ENCODE peak calls at places on chromosomes 11 and 22, in four cellular contexts. One of them, this sample, is unnamed.

GRCh38 chr11:64920124-64920523 is 3.1 kb upstream of the ATG2A start:
- DNase-seq in activated B cell treated with CpG ODN at 0.5 μM for 24 hours: no peak
- DNase-seq in NCI-H1092: no peak
- DNase-seq in activated CD4-positive, alpha-beta T cell treated with anti-CD3 and anti-CD28 coated beads, Interleukin-2, amount 50 U/mL, for 48 hours: no peak
- DNase-seq in this sample: no peak

GRCh38 chr22:47497666-47498065 is 735.2 kb downstream of the TBC1D22A start:
- DNase-seq in activated B cell treated with CpG ODN at 0.5 μM for 24 hours: no peak
- DNase-seq in NCI-H1092: no peak
- DNase-seq in activated CD4-positive, alpha-beta T cell treated with anti-CD3 and anti-CD28 coated beads, Interleukin-2, amount 50 U/mL, for 48 hours: no peak
- DNase-seq in this sample: no peak

GRCh38 chr11:17722000-17722643 is 2.8 kb downstream of the MYOD1 start:
- DNase-seq in activated B cell treated with CpG ODN at 0.5 μM for 24 hours: no peak
- DNase-seq in NCI-H1092: no peak
- DNase-seq in activated CD4-positive, alpha-beta T cell treated with anti-CD3 and anti-CD28 coated beads, Interleukin-2, amount 50 U/mL, for 48 hours: no peak
- DNase-seq in this sample: peak

GRCh38 chr11:90449643-90450042 is 226.8 kb upstream of the CHORDC1 start:
- DNase-seq in activated B cell treated with CpG ODN at 0.5 μM for 24 hours: no peak
- DNase-seq in NCI-H1092: no peak
- DNase-seq in activated CD4-positive, alpha-beta T cell treated with anti-CD3 and anti-CD28 coated beads, Interleukin-2, amount 50 U/mL, for 48 hours: no peak
- DNase-seq in this sample: no peak

GRCh38 chr22:46931414-46931813 is 169.0 kb downstream of the TBC1D22A start:
- DNase-seq in activated B cell treated with CpG ODN at 0.5 μM for 24 hours: no peak
- DNase-seq in NCI-H1092: no peak
- DNase-seq in activated CD4-positive, alpha-beta T cell treated with anti-CD3 and anti-CD28 coated beads, Interleukin-2, amount 50 U/mL, for 48 hours: no peak
- DNase-seq in this sample: no peak

GRCh38 chr11:1237128-1237580 is 14.3 kb downstream of the MUC5B start:
- DNase-seq in activated B cell treated with CpG ODN at 0.5 μM for 24 hours: no peak
- DNase-seq in NCI-H1092: no peak
- DNase-seq in activated CD4-positive, alpha-beta T cell treated with anti-CD3 and anti-CD28 coated beads, Interleukin-2, amount 50 U/mL, for 48 hours: no peak
- DNase-seq in this sample: no peak

GRCh38 chr22:32144875-32145274 is 14.2 kb downstream of the C22orf42 start:
- DNase-seq in activated B cell treated with CpG ODN at 0.5 μM for 24 hours: no peak
- DNase-seq in NCI-H1092: no peak
- DNase-seq in activated CD4-positive, alpha-beta T cell treated with anti-CD3 and anti-CD28 coated beads, Interleukin-2, amount 50 U/mL, for 48 hours: no peak
- DNase-seq in this sample: no peak

GRCh38 chr22:37282385-37282677 is at the start of gene CYTH4:
- DNase-seq in activated B cell treated with CpG ODN at 0.5 μM for 24 hours: peak
- DNase-seq in NCI-H1092: no peak
- DNase-seq in activated CD4-positive, alpha-beta T cell treated with anti-CD3 and anti-CD28 coated beads, Interleukin-2, amount 50 U/mL, for 48 hours: peak
- DNase-seq in this sample: no peak

GRCh38 chr11:102263604-102264003 is 53.7 kb upstream of the BIRC3 start:
- DNase-seq in activated B cell treated with CpG ODN at 0.5 μM for 24 hours: no peak
- DNase-seq in NCI-H1092: no peak
- DNase-seq in activated CD4-positive, alpha-beta T cell treated with anti-CD3 and anti-CD28 coated beads, Interleukin-2, amount 50 U/mL, for 48 hours: no peak
- DNase-seq in this sample: no peak

GRCh38 chr11:37774441-37774840 is 1176.4 kb upstream of the RAG2 start:
- DNase-seq in activated B cell treated with CpG ODN at 0.5 μM for 24 hours: no peak
- DNase-seq in NCI-H1092: no peak
- DNase-seq in activated CD4-positive, alpha-beta T cell treated with anti-CD3 and anti-CD28 coated beads, Interleukin-2, amount 50 U/mL, for 48 hours: no peak
- DNase-seq in this sample: no peak

GRCh38 chr11:33701831-33702230 is 1.2 kb upstream of the C11orf91 start:
- DNase-seq in activated B cell treated with CpG ODN at 0.5 μM for 24 hours: no peak
- DNase-seq in NCI-H1092: peak
- DNase-seq in activated CD4-positive, alpha-beta T cell treated with anti-CD3 and anti-CD28 coated beads, Interleukin-2, amount 50 U/mL, for 48 hours: no peak
- DNase-seq in this sample: peak

GRCh38 chr22:37502342-37503182 is 16.4 kb upstream of the MFNG start:
- DNase-seq in activated B cell treated with CpG ODN at 0.5 μM for 24 hours: no peak
- DNase-seq in NCI-H1092: no peak
- DNase-seq in activated CD4-positive, alpha-beta T cell treated with anti-CD3 and anti-CD28 coated beads, Interleukin-2, amount 50 U/mL, for 48 hours: no peak
- DNase-seq in this sample: no peak

GRCh38 chr11:120169981-120170698 is 32.2 kb upstream of the TRIM29 start:
- DNase-seq in activated B cell treated with CpG ODN at 0.5 μM for 24 hours: no peak
- DNase-seq in NCI-H1092: no peak
- DNase-seq in activated CD4-positive, alpha-beta T cell treated with anti-CD3 and anti-CD28 coated beads, Interleukin-2, amount 50 U/mL, for 48 hours: no peak
- DNase-seq in this sample: no peak

GRCh38 chr22:37634505-37635002 is 4.9 kb upstream of the SH3BP1 start:
- DNase-seq in activated B cell treated with CpG ODN at 0.5 μM for 24 hours: no peak
- DNase-seq in NCI-H1092: peak
- DNase-seq in activated CD4-positive, alpha-beta T cell treated with anti-CD3 and anti-CD28 coated beads, Interleukin-2, amount 50 U/mL, for 48 hours: no peak
- DNase-seq in this sample: no peak

GRCh38 chr11:23280088-23280487 is 419.8 kb upstream of the CCDC179 start:
- DNase-seq in activated B cell treated with CpG ODN at 0.5 μM for 24 hours: no peak
- DNase-seq in NCI-H1092: no peak
- DNase-seq in activated CD4-positive, alpha-beta T cell treated with anti-CD3 and anti-CD28 coated beads, Interleukin-2, amount 50 U/mL, for 48 hours: no peak
- DNase-seq in this sample: no peak

GRCh38 chr11:108985611-108986279 is 320.9 kb downstream of the DDX10 start:
- DNase-seq in activated B cell treated with CpG ODN at 0.5 μM for 24 hours: no peak
- DNase-seq in NCI-H1092: no peak
- DNase-seq in activated CD4-positive, alpha-beta T cell treated with anti-CD3 and anti-CD28 coated beads, Interleukin-2, amount 50 U/mL, for 48 hours: no peak
- DNase-seq in this sample: peak

GRCh38 chr11:66970808-66971442 is 4.2 kb upstream of the C11orf86 start:
- DNase-seq in activated B cell treated with CpG ODN at 0.5 μM for 24 hours: no peak
- DNase-seq in NCI-H1092: no peak
- DNase-seq in activated CD4-positive, alpha-beta T cell treated with anti-CD3 and anti-CD28 coated beads, Interleukin-2, amount 50 U/mL, for 48 hours: peak
- DNase-seq in this sample: no peak

GRCh38 chr11:126181939-126182730 is 29.3 kb downstream of the RPUSD4 start:
- DNase-seq in activated B cell treated with CpG ODN at 0.5 μM for 24 hours: no peak
- DNase-seq in NCI-H1092: no peak
- DNase-seq in activated CD4-positive, alpha-beta T cell treated with anti-CD3 and anti-CD28 coated beads, Interleukin-2, amount 50 U/mL, for 48 hours: no peak
- DNase-seq in this sample: no peak

GRCh38 chr11:91926967-91927366 is 297.7 kb upstream of the FAT3 start:
- DNase-seq in activated B cell treated with CpG ODN at 0.5 μM for 24 hours: no peak
- DNase-seq in NCI-H1092: no peak
- DNase-seq in activated CD4-positive, alpha-beta T cell treated with anti-CD3 and anti-CD28 coated beads, Interleukin-2, amount 50 U/mL, for 48 hours: no peak
- DNase-seq in this sample: no peak

GRCh38 chr11:12724301-12725046 is 50.3 kb downstream of the TEAD1 start:
- DNase-seq in activated B cell treated with CpG ODN at 0.5 μM for 24 hours: no peak
- DNase-seq in NCI-H1092: peak
- DNase-seq in activated CD4-positive, alpha-beta T cell treated with anti-CD3 and anti-CD28 coated beads, Interleukin-2, amount 50 U/mL, for 48 hours: no peak
- DNase-seq in this sample: peak

GRCh38 chr11:67120456-67120855 is 1.4 kb downstream of the KDM2A start:
- DNase-seq in activated B cell treated with CpG ODN at 0.5 μM for 24 hours: no peak
- DNase-seq in NCI-H1092: no peak
- DNase-seq in activated CD4-positive, alpha-beta T cell treated with anti-CD3 and anti-CD28 coated beads, Interleukin-2, amount 50 U/mL, for 48 hours: no peak
- DNase-seq in this sample: peak

GRCh38 chr11:134275534-134276395 is at the start of gene GLB1L3:
- DNase-seq in activated B cell treated with CpG ODN at 0.5 μM for 24 hours: peak
- DNase-seq in NCI-H1092: peak
- DNase-seq in activated CD4-positive, alpha-beta T cell treated with anti-CD3 and anti-CD28 coated beads, Interleukin-2, amount 50 U/mL, for 48 hours: peak
- DNase-seq in this sample: no peak

GRCh38 chr11:892106-892505 is 18.5 kb downstream of the CHID1 start:
- DNase-seq in activated B cell treated with CpG ODN at 0.5 μM for 24 hours: no peak
- DNase-seq in NCI-H1092: no peak
- DNase-seq in activated CD4-positive, alpha-beta T cell treated with anti-CD3 and anti-CD28 coated beads, Interleukin-2, amount 50 U/mL, for 48 hours: no peak
- DNase-seq in this sample: no peak

GRCh38 chr22:33529424-33530113 is 390.7 kb downstream of the LARGE1 start:
- DNase-seq in activated B cell treated with CpG ODN at 0.5 μM for 24 hours: no peak
- DNase-seq in NCI-H1092: no peak
- DNase-seq in activated CD4-positive, alpha-beta T cell treated with anti-CD3 and anti-CD28 coated beads, Interleukin-2, amount 50 U/mL, for 48 hours: no peak
- DNase-seq in this sample: no peak

GRCh38 chr22:29344137-29344536 is 28.6 kb upstream of the RASL10A start:
- DNase-seq in activated B cell treated with CpG ODN at 0.5 μM for 24 hours: no peak
- DNase-seq in NCI-H1092: peak
- DNase-seq in activated CD4-positive, alpha-beta T cell treated with anti-CD3 and anti-CD28 coated beads, Interleukin-2, amount 50 U/mL, for 48 hours: no peak
- DNase-seq in this sample: peak

GRCh38 chr11:122167100-122167499 is 51.1 kb upstream of the BLID start:
- DNase-seq in activated B cell treated with CpG ODN at 0.5 μM for 24 hours: no peak
- DNase-seq in NCI-H1092: no peak
- DNase-seq in activated CD4-positive, alpha-beta T cell treated with anti-CD3 and anti-CD28 coated beads, Interleukin-2, amount 50 U/mL, for 48 hours: no peak
- DNase-seq in this sample: no peak

GRCh38 chr11:123363556-123363955 is 66.5 kb upstream of the GRAMD1B start:
- DNase-seq in activated B cell treated with CpG ODN at 0.5 μM for 24 hours: no peak
- DNase-seq in NCI-H1092: no peak
- DNase-seq in activated CD4-positive, alpha-beta T cell treated with anti-CD3 and anti-CD28 coated beads, Interleukin-2, amount 50 U/mL, for 48 hours: no peak
- DNase-seq in this sample: no peak

GRCh38 chr11:79244175-79244804 is 196.5 kb downstream of the TENM4 start:
- DNase-seq in activated B cell treated with CpG ODN at 0.5 μM for 24 hours: no peak
- DNase-seq in NCI-H1092: no peak
- DNase-seq in activated CD4-positive, alpha-beta T cell treated with anti-CD3 and anti-CD28 coated beads, Interleukin-2, amount 50 U/mL, for 48 hours: no peak
- DNase-seq in this sample: no peak

GRCh38 chr11:46294365-46295309 is 17.2 kb downstream of the CREB3L1 start:
- DNase-seq in activated B cell treated with CpG ODN at 0.5 μM for 24 hours: no peak
- DNase-seq in NCI-H1092: no peak
- DNase-seq in activated CD4-positive, alpha-beta T cell treated with anti-CD3 and anti-CD28 coated beads, Interleukin-2, amount 50 U/mL, for 48 hours: no peak
- DNase-seq in this sample: peak

GRCh38 chr11:117443269-117444186 is 115.9 kb downstream of the CEP164 start:
- DNase-seq in activated B cell treated with CpG ODN at 0.5 μM for 24 hours: no peak
- DNase-seq in NCI-H1092: peak
- DNase-seq in activated CD4-positive, alpha-beta T cell treated with anti-CD3 and anti-CD28 coated beads, Interleukin-2, amount 50 U/mL, for 48 hours: peak
- DNase-seq in this sample: peak

GRCh38 chr22:32206774-32207758 is 2.2 kb upstream of the RFPL2 start:
- DNase-seq in activated B cell treated with CpG ODN at 0.5 μM for 24 hours: no peak
- DNase-seq in NCI-H1092: no peak
- DNase-seq in activated CD4-positive, alpha-beta T cell treated with anti-CD3 and anti-CD28 coated beads, Interleukin-2, amount 50 U/mL, for 48 hours: peak
- DNase-seq in this sample: peak

GRCh38 chr22:37492428-37493344 is 6.5 kb upstream of the MFNG start:
- DNase-seq in activated B cell treated with CpG ODN at 0.5 μM for 24 hours: no peak
- DNase-seq in NCI-H1092: no peak
- DNase-seq in activated CD4-positive, alpha-beta T cell treated with anti-CD3 and anti-CD28 coated beads, Interleukin-2, amount 50 U/mL, for 48 hours: peak
- DNase-seq in this sample: no peak

GRCh38 chr22:36808611-36809344 is 8.1 kb downstream of the PVALB start:
- DNase-seq in activated B cell treated with CpG ODN at 0.5 μM for 24 hours: no peak
- DNase-seq in NCI-H1092: peak
- DNase-seq in activated CD4-positive, alpha-beta T cell treated with anti-CD3 and anti-CD28 coated beads, Interleukin-2, amount 50 U/mL, for 48 hours: no peak
- DNase-seq in this sample: no peak

GRCh38 chr22:39221999-39222686 is 22.6 kb downstream of the PDGFB start:
- DNase-seq in activated B cell treated with CpG ODN at 0.5 μM for 24 hours: no peak
- DNase-seq in NCI-H1092: no peak
- DNase-seq in activated CD4-positive, alpha-beta T cell treated with anti-CD3 and anti-CD28 coated beads, Interleukin-2, amount 50 U/mL, for 48 hours: no peak
- DNase-seq in this sample: no peak